ENCODE peak calls at places on chromosomes 5 and 9, in four cellular contexts. W, K, R and J are unnamed samples. For H3K9me3, the result is how much of the 10 kb centered on the place peaks cover.

GRCh38 chr5:30279237-30279636 is 914.2 kb upstream of the CDH6 start:
- DNase-seq in K (no peak), W (no peak), R (no peak), J (no peak)

GRCh38 chr5:140573683-140574082 is 9.1 kb downstream of the SLC35A4 start:
- DNase-seq in K (no peak), W (no peak), R (no peak), J (no peak)

GRCh38 chr9:36717276-36717675 is 144.6 kb downstream of the MELK start:
- DNase-seq in K (no peak), W (no peak), R (no peak), J (no peak)

GRCh38 chr9:105413486-105414068 is 34.3 kb upstream of the FSD1L start:
- DNase-seq in K (peak), R (no peak), W (peak), J (no peak)

GRCh38 chr9:133384736-133385321 is 8.7 kb downstream of the STKLD1 start:
- DNase-seq in R (no peak), K (no peak), W (no peak), J (no peak)

GRCh38 chr5:15821506-15821905 is 321.5 kb downstream of the FBXL7 start:
- DNase-seq in W (peak), K (no peak), R (no peak), J (no peak)

GRCh38 chr5:43631182-43631910 is 28.4 kb downstream of the NNT start:
- DNase-seq in W (peak), R (peak), K (peak), J (peak)

GRCh38 chr9:23492126-23493002 is 333.7 kb downstream of the ELAVL2 start:
- DNase-seq in W (peak), R (no peak), K (peak), J (peak)

GRCh38 chr5:102760815-102761214 is 5.7 kb downstream of the PAM start:
- DNase-seq in R (no peak), W (peak), K (peak), J (no peak)

GRCh38 chr5:91928751-91929521 is 545.8 kb upstream of the ARRDC3 start:
- DNase-seq in K (peak), W (peak), R (no peak), J (no peak)

GRCh38 chr5:135174315-135175096 is 140.5 kb upstream of the PITX1 start:
- DNase-seq in W (no peak), K (peak), R (no peak), J (no peak)

GRCh38 chr9:117625154-117625553 is 79.0 kb upstream of the TLR4 start:
- DNase-seq in W (no peak), K (no peak), R (no peak), J (no peak)

GRCh38 chr5:71587709-71588532 is 781 bp downstream of the MCCC2 start:
- DNase-seq in W (peak), R (no peak), K (peak), J (no peak)

GRCh38 chr5:172749881-172750608 is 20.9 kb downstream of the DUSP1 start:
- DNase-seq in R (no peak), W (peak), K (no peak), J (no peak)

GRCh38 chr9:37034938-37035471 is 937 bp upstream of the PAX5 start:
- DNase-seq in R (no peak), W (no peak), K (peak), J (no peak)

GRCh38 chr9:22514866-22515265 is 68.2 kb downstream of the DMRTA1 start:
- DNase-seq in K (no peak), W (no peak), R (no peak), J (no peak)

GRCh38 chr9:131546336-131547084 is 1.2 kb downstream of the PRRT1B start:
- DNase-seq in W (peak), R (no peak), K (no peak), J (peak)

GRCh38 chr5:107937198-107937597 is 266.5 kb upstream of the EFNA5 start:
- DNase-seq in K (peak), W (no peak), R (no peak), J (no peak)

GRCh38 chr5:78399115-78399514 is 38.7 kb downstream of the SCAMP1 start:
- DNase-seq in K (no peak), R (no peak), W (peak), J (no peak)

GRCh38 chr9:111037744-111038335 is 430 bp downstream of the LPAR1 start:
- DNase-seq in R (no peak), K (peak), W (peak), J (peak)

GRCh38 chr5:163505475-163506457 is at the start of gene MAT2B:
- DNase-seq in K (peak), W (peak), R (peak), J (peak)

GRCh38 chr5:153618857-153619256 is 128.4 kb downstream of the GRIA1 start:
- DNase-seq in R (no peak), W (no peak), K (no peak), J (no peak)

GRCh38 chr9:130414081-130414731 is 30.6 kb upstream of the ASS1 start:
- DNase-seq in K (no peak), W (no peak), R (no peak), J (no peak)

GRCh38 chr9:130419521-130420035 is 25.2 kb upstream of the ASS1 start:
- DNase-seq in W (no peak), K (no peak), R (no peak), J (no peak)

GRCh38 chr9:130414910-130415746 is 29.6 kb upstream of the ASS1 start:
- DNase-seq in R (no peak), K (no peak), W (no peak), J (no peak)

GRCh38 chr9:130418776-130419175 is 26.0 kb upstream of the ASS1 start:
- DNase-seq in W (no peak), R (no peak), K (no peak), J (no peak)

GRCh38 chr9:130417602-130418001 is 27.2 kb upstream of the ASS1 start:
- DNase-seq in R (no peak), W (no peak), K (peak), J (no peak)
- TF ChIP-seq CTCF in R (no peak), W (no peak), K (peak), J (peak)

GRCh38 chr9:128163027-128163515 is 3.0 kb downstream of the BBLN start:
- DNase-seq in K (no peak), W (no peak), R (no peak), J (no peak)
- H3K9me3 ChIP-seq in K (under half), W (under half), R (under half), J (under half)

GRCh38 chr5:142168365-142168764 is 59.8 kb downstream of the NDFIP1 start:
- DNase-seq in W (no peak), R (no peak), K (no peak), J (no peak)

GRCh38 chr5:142166754-142167153 is 58.2 kb downstream of the NDFIP1 start:
- DNase-seq in W (no peak), R (no peak), K (no peak), J (no peak)

GRCh38 chr5:142170254-142170953 is 61.8 kb downstream of the NDFIP1 start:
- DNase-seq in R (no peak), K (no peak), W (no peak), J (no peak)

GRCh38 chr5:142164315-142164714 is 55.7 kb downstream of the NDFIP1 start:
- DNase-seq in W (no peak), R (no peak), K (no peak), J (no peak)

GRCh38 chr5:142167458-142167857 is 58.9 kb downstream of the NDFIP1 start:
- DNase-seq in W (no peak), R (no peak), K (no peak), J (no peak)
- TF ChIP-seq CTCF in W (no peak), R (peak), K (no peak), J (no peak)

DNA sequence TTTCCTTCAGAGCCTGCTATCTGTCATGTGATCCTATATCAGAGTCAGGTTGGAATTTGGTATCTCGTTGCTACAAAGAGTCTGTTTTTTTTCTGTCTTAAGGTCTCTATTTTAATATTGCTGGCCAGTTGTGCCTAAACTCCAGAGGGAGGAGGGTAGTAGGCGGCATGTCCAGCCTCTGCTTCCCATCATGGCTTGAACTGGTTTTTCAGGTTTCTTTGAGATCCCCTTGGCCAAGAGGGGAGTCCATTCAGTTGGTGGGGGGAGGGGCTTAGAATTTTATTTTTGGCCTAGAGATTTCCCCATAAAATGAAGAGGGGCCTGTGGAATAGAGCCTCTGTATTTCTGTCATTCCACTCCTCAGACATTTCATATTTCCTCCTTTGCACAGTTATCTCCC is 15.4 kb upstream of the ZNF354C start:
- DNase-seq in K (no peak), R (no peak), W (no peak), J (no peak)
- H3K9me3 ChIP-seq in K (under half), R (under half), W (under half), J (under half)

DNA sequence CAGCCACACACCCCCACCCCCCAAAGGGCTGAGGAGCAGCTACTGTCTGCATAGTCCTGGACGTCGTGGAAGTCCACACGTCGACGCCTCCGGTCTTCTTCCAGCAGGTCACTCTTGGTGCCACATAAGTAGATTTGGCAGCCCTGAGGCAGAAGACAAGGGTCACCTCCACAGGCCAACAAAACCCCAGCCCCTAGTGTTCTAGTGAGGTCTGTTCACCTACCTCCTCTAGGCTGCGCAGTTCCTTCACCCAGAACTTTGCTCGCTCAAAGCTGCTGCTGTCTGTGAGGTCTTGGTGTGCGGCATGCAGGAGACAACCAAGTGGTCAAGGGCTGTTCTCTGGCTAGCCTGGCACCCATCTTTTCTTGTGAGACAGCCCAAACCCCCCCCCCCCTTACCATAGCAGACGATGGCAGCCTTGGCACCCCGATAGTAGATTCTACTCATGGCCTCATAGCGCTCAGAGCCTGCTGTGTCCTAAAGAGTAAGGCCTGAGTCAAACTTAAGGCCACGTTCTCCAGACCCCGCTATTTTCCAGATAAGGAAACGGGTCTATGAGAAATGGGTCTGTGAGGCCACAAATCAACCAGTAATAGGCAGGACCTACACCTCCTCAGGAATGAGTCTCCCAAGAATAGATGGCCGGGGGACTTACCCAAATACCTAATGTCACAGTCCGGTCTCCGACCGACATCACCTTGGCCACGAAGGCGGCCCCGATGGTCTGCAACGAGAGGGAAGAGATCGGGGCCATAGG is 987 bp downstream of the RAB24 start:
- DNase-seq in W (peak), R (no peak), K (peak), J (no peak)
- TF ChIP-seq CTCF in W (peak), R (peak), K (no peak), J (no peak)